ENCODE peak calls at places on chromosomes 16 and 17, in five cellular contexts. One of them, this sample, is unnamed.

GRCh38 chr17:41486809-41487530 is 2.7 kb downstream of the KRT36 start:
- DNase-seq in AG10803: no peak
- DNase-seq in fibroblast of the aortic adventitia: no peak
- DNase-seq in A549: peak
- DNase-seq in stimulated activated CD4-positive, alpha-beta T cell treated with anti-CD3 and anti-CD28 coated beads, Interleukin-1b, Interleukin-23, amount 100 ng/mL, for 1 hour: no peak
- DNase-seq in this sample: no peak

GRCh38 chr16:68902376-68903345 is 59.3 kb downstream of the TANGO6 start:
- DNase-seq in A549: peak
- DNase-seq in stimulated activated CD4-positive, alpha-beta T cell treated with anti-CD3 and anti-CD28 coated beads, Interleukin-1b, Interleukin-23, amount 100 ng/mL, for 1 hour: no peak
- DNase-seq in AG10803: peak
- DNase-seq in fibroblast of the aortic adventitia: peak
- DNase-seq in this sample: peak

GRCh38 chr16:71428883-71429282 is 13.0 kb downstream of the TLE7 start:
- DNase-seq in AG10803: no peak
- DNase-seq in stimulated activated CD4-positive, alpha-beta T cell treated with anti-CD3 and anti-CD28 coated beads, Interleukin-1b, Interleukin-23, amount 100 ng/mL, for 1 hour: no peak
- DNase-seq in fibroblast of the aortic adventitia: no peak
- DNase-seq in A549: no peak
- DNase-seq in this sample: no peak

GRCh38 chr17:44408786-44409185 is 19.3 kb upstream of the ITGA2B start:
- DNase-seq in fibroblast of the aortic adventitia: no peak
- DNase-seq in AG10803: no peak
- DNase-seq in stimulated activated CD4-positive, alpha-beta T cell treated with anti-CD3 and anti-CD28 coated beads, Interleukin-1b, Interleukin-23, amount 100 ng/mL, for 1 hour: no peak
- DNase-seq in A549: no peak
- DNase-seq in this sample: no peak

GRCh38 chr16:10465821-10466220 is 80.0 kb downstream of the ATF7IP2 start:
- DNase-seq in stimulated activated CD4-positive, alpha-beta T cell treated with anti-CD3 and anti-CD28 coated beads, Interleukin-1b, Interleukin-23, amount 100 ng/mL, for 1 hour: no peak
- DNase-seq in A549: no peak
- DNase-seq in fibroblast of the aortic adventitia: no peak
- DNase-seq in AG10803: peak
- DNase-seq in this sample: peak

GRCh38 chr16:30523768-30524574 is 2.4 kb downstream of the ZNF768 start:
- DNase-seq in A549: no peak
- DNase-seq in fibroblast of the aortic adventitia: no peak
- DNase-seq in stimulated activated CD4-positive, alpha-beta T cell treated with anti-CD3 and anti-CD28 coated beads, Interleukin-1b, Interleukin-23, amount 100 ng/mL, for 1 hour: no peak
- DNase-seq in AG10803: no peak
- DNase-seq in this sample: peak

GRCh38 chr16:53054670-53055485 is at the start of gene CHD9:
- DNase-seq in A549: peak
- DNase-seq in fibroblast of the aortic adventitia: peak
- DNase-seq in AG10803: peak
- DNase-seq in stimulated activated CD4-positive, alpha-beta T cell treated with anti-CD3 and anti-CD28 coated beads, Interleukin-1b, Interleukin-23, amount 100 ng/mL, for 1 hour: peak
- DNase-seq in this sample: peak

GRCh38 chr17:187130-187529 is 5.7 kb upstream of the DOC2B start:
- DNase-seq in A549: no peak
- DNase-seq in fibroblast of the aortic adventitia: no peak
- DNase-seq in AG10803: no peak
- DNase-seq in stimulated activated CD4-positive, alpha-beta T cell treated with anti-CD3 and anti-CD28 coated beads, Interleukin-1b, Interleukin-23, amount 100 ng/mL, for 1 hour: no peak
- DNase-seq in this sample: no peak

GRCh38 chr16:4586297-4586696 is 28.4 kb downstream of the UBALD1 start:
- DNase-seq in fibroblast of the aortic adventitia: no peak
- DNase-seq in A549: no peak
- DNase-seq in stimulated activated CD4-positive, alpha-beta T cell treated with anti-CD3 and anti-CD28 coated beads, Interleukin-1b, Interleukin-23, amount 100 ng/mL, for 1 hour: no peak
- DNase-seq in AG10803: no peak
- DNase-seq in this sample: no peak

GRCh38 chr17:17693253-17693954 is 12.1 kb downstream of the RAI1 start:
- DNase-seq in fibroblast of the aortic adventitia: no peak
- DNase-seq in stimulated activated CD4-positive, alpha-beta T cell treated with anti-CD3 and anti-CD28 coated beads, Interleukin-1b, Interleukin-23, amount 100 ng/mL, for 1 hour: no peak
- DNase-seq in AG10803: no peak
- DNase-seq in A549: peak
- DNase-seq in this sample: no peak

GRCh38 chr17:16342979-16343378 is 10.3 kb downstream of the CENPV start:
- DNase-seq in AG10803: peak
- DNase-seq in A549: no peak
- DNase-seq in fibroblast of the aortic adventitia: peak
- DNase-seq in stimulated activated CD4-positive, alpha-beta T cell treated with anti-CD3 and anti-CD28 coated beads, Interleukin-1b, Interleukin-23, amount 100 ng/mL, for 1 hour: no peak
- DNase-seq in this sample: no peak

GRCh38 chr16:26642047-26642664 is 424.6 kb upstream of the C16orf82 start:
- DNase-seq in fibroblast of the aortic adventitia: no peak
- DNase-seq in A549: no peak
- DNase-seq in AG10803: no peak
- DNase-seq in stimulated activated CD4-positive, alpha-beta T cell treated with anti-CD3 and anti-CD28 coated beads, Interleukin-1b, Interleukin-23, amount 100 ng/mL, for 1 hour: no peak
- DNase-seq in this sample: no peak